ENCODE peak calls at places on chromosome 10, in seven cellular contexts. R is activated CD4-positive, alpha-beta T cell treated with anti-CD3 and anti-CD28 coated beads, Interleukin-2, amount 50 U/mL, for 1 hour; W is CD4-positive, alpha-beta memory T cell; L is KBM-7; B is WTC11; M is left ventricle myocardium inferior; J is AML-193. A is an unnamed sample.

GRCh38 chr10:101887762-101888161 is 44.2 kb upstream of the KCNIP2 start:
- DNase-seq in R (no peak), W (no peak), L (no peak), B (no peak), M (no peak), J (no peak), A (no peak)

GRCh38 chr10:47115322-47115721 is 184.7 kb upstream of the GDF10 start:
- DNase-seq in R (no peak), W (no peak), L (no peak), B (no peak), M (no peak), J (no peak), A (no peak)

GRCh38 chr10:50603151-50603850 is 20.5 kb downstream of the SGMS1 start:
- DNase-seq in R (no peak), W (no peak), L (no peak), B (no peak), M (no peak), J (no peak), A (no peak)

GRCh38 chr10:106935978-106936451 is 228.5 kb downstream of the SORCS1 start:
- DNase-seq in R (no peak), W (no peak), L (peak; percentile 46), B (no peak), M (no peak), J (peak; percentile 40), A (no peak)

GRCh38 chr10:59754951-59755350 is 1.7 kb upstream of the MRLN start:
- DNase-seq in R (no peak), W (no peak), L (no peak), B (no peak), M (no peak), J (no peak), A (no peak)

GRCh38 chr10:1152386-1153252 is 96.4 kb downstream of the WDR37 start:
- DNase-seq in R (no peak), W (no peak), L (no peak), B (no peak), M (no peak), J (no peak), A (no peak)

GRCh38 chr10:103765168-103765567 is 90.2 kb downstream of the SH3PXD2A start:
- DNase-seq in R (no peak), W (no peak), L (no peak), B (no peak), M (no peak), J (no peak), A (no peak)

GRCh38 chr10:4771554-4772201 is 54.3 kb upstream of the AKR1E2 start:
- DNase-seq in R (no peak), W (no peak), L (no peak), B (no peak), M (no peak), J (no peak), A (no peak)

GRCh38 chr10:29469481-29470354 is 165.1 kb downstream of the SVIL start:
- DNase-seq in R (no peak), W (no peak), L (no peak), B (no peak), M (no peak), J (no peak), A (no peak)

GRCh38 chr10:49664006-49664841 is 15.2 kb upstream of the C10orf53 start:
- DNase-seq in R (no peak), W (no peak), L (no peak), B (no peak), M (no peak), J (no peak), A (no peak)

GRCh38 chr10:73076361-73077183 is 20.1 kb downstream of the P4HA1 start:
- DNase-seq in R (no peak), W (no peak), L (peak; percentile 80), B (no peak), M (peak; percentile 47), J (peak; percentile 53), A (no peak)

GRCh38 chr10:126204320-126204719 is 184.0 kb downstream of the ADAM12 start:
- DNase-seq in R (no peak), W (no peak), L (no peak), B (no peak), M (no peak), J (no peak), A (no peak)

GRCh38 chr10:133100706-133101463 is 13.2 kb downstream of the ADGRA1 start:
- DNase-seq in R (peak; percentile 13), W (no peak), L (peak; percentile 28), B (peak; percentile 96), M (no peak), J (no peak), A (no peak)

GRCh38 chr10:47288916-47289495 is 11.0 kb upstream of the GDF10 start:
- DNase-seq in R (no peak), W (no peak), L (no peak), B (no peak), M (no peak), J (no peak), A (no peak)

GRCh38 chr10:102310356-102311024 is 65.2 kb downstream of the GBF1 start:
- DNase-seq in R (no peak), W (no peak), L (no peak), B (no peak), M (no peak), J (no peak), A (no peak)

GRCh38 chr10:91887900-91888225 is 21.4 kb downstream of the FGFBP3 start:
- DNase-seq in R (no peak), W (no peak), L (no peak), B (no peak), M (no peak), J (no peak), A (no peak)

GRCh38 chr10:21257919-21258318 is 267.6 kb downstream of the SKIDA1 start:
- DNase-seq in R (no peak), W (no peak), L (no peak), B (no peak), M (no peak), J (no peak), A (no peak)

GRCh38 chr10:70672993-70673928 is 955 bp downstream of the ADAMTS14 start:
- DNase-seq in R (no peak), W (no peak), L (peak; percentile 21), B (no peak), M (peak; percentile 53), J (no peak), A (no peak)

GRCh38 chr10:50625663-50626062 is 1.9 kb upstream of the SGMS1 start:
- DNase-seq in R (no peak), W (no peak), L (peak; percentile 33), B (no peak), M (no peak), J (no peak), A (no peak)

GRCh38 chr10:48410503-48410902 is 104.0 kb downstream of the MAPK8 start:
- DNase-seq in R (no peak), W (no peak), L (no peak), B (no peak), M (no peak), J (no peak), A (no peak)

GRCh38 chr10:46555713-46556514 is 544 bp downstream of the GPRIN2 start:
- DNase-seq in R (no peak), W (no peak), L (no peak), B (peak; percentile 88), M (peak; percentile 19), J (no peak), A (no peak)

GRCh38 chr10:31607481-31607880 is 288.5 kb downstream of the ZEB1 start:
- DNase-seq in R (no peak), W (no peak), L (no peak), B (no peak), M (no peak), J (no peak), A (no peak)

GRCh38 chr10:84288151-84288550 is 40.2 kb upstream of the CCSER2 start:
- DNase-seq in R (no peak), W (no peak), L (no peak), B (no peak), M (no peak), J (no peak), A (no peak)

GRCh38 chr10:127968659-127969058 is 61.8 kb downstream of the PTPRE start:
- DNase-seq in R (no peak), W (no peak), L (no peak), B (no peak), M (no peak), J (no peak), A (no peak)

GRCh38 chr10:70537398-70538194 is 59.0 kb downstream of the PALD1 start:
- DNase-seq in R (no peak), W (no peak), L (peak; percentile 46), B (peak; percentile 88), M (no peak), J (no peak), A (no peak)

GRCh38 chr10:1070939-1071338 is 14.8 kb downstream of the WDR37 start:
- DNase-seq in R (no peak), W (no peak), L (no peak), B (no peak), M (no peak), J (no peak), A (no peak)

GRCh38 chr10:119734396-119735332 is 8.8 kb downstream of the INPP5F start:
- DNase-seq in R (no peak), W (no peak), L (no peak), B (no peak), M (no peak), J (no peak), A (no peak)

GRCh38 chr10:110311357-110311949 is 6.7 kb upstream of the SMNDC1 start:
- DNase-seq in R (peak; percentile 31), W (peak; percentile 43), L (peak; percentile 65), B (peak; percentile 45), M (no peak), J (peak; percentile 61), A (peak; percentile 7)

GRCh38 chr10:23047201-23048050 is 48.0 kb upstream of the MSRB2 start:
- DNase-seq in R (no peak), W (no peak), L (no peak), B (no peak), M (no peak), J (no peak), A (no peak)

GRCh38 chr10:92242910-92243671 is 47.8 kb downstream of the CPEB3 start:
- DNase-seq in R (peak; percentile 23), W (peak; percentile 30), L (peak; percentile 82), B (peak; percentile 40), M (peak; percentile 45), J (peak; percentile 58), A (peak; percentile 26)

GRCh38 chr10:78972160-78972946 is 96.4 kb upstream of the ZMIZ1 start:
- DNase-seq in R (no peak), W (no peak), L (no peak), B (no peak), M (peak; percentile 78), J (no peak), A (no peak)

GRCh38 chr10:117137031-117137910 is 799 bp downstream of the VAX1 start:
- DNase-seq in R (no peak), W (no peak), L (no peak), B (peak; percentile 60), M (no peak), J (no peak), A (no peak)

GRCh38 chr10:74880041-74880440 is 53.6 kb downstream of the KAT6B start:
- DNase-seq in R (no peak), W (no peak), L (no peak), B (no peak), M (no peak), J (no peak), A (no peak)

GRCh38 chr10:88820990-88821389 is 18.5 kb downstream of the LIPM start:
- DNase-seq in R (no peak), W (no peak), L (no peak), B (no peak), M (no peak), J (no peak), A (no peak)